ENCODE peak calls at places on chromosome 21, in four cellular contexts. N, L, E and I are unnamed samples.

GRCh38 chr21:16279658-16280581 is 550.1 kb downstream of the USP25 start:
- DNase-seq in N (peak), L (peak), E (no peak), I (no peak)

GRCh38 chr21:33816148-33816547 is 99.5 kb downstream of the ATP5PO start:
- DNase-seq in N (no peak), L (no peak), E (no peak), I (no peak)

GRCh38 chr21:37396855-37397254 is 30.3 kb downstream of the DYRK1A start:
- DNase-seq in N (no peak), L (no peak), E (no peak), I (no peak)

GRCh38 chr21:45836694-45837670 is 144.6 kb upstream of the COL6A1 start:
- DNase-seq in N (no peak), L (no peak), E (peak), I (peak)

GRCh38 chr21:16309250-16309971 is 579.6 kb downstream of the USP25 start:
- DNase-seq in N (no peak), L (no peak), E (no peak), I (no peak)

GRCh38 chr21:42765656-42766055 is 112.2 kb downstream of the PDE9A start:
- DNase-seq in N (no peak), L (no peak), E (no peak), I (no peak)

GRCh38 chr21:35814858-35815619 is 245.3 kb downstream of the SETD4 start:
- DNase-seq in N (no peak), L (no peak), E (no peak), I (no peak)

GRCh38 chr21:34890724-34891609 is 158.1 kb downstream of the RUNX1 start:
- DNase-seq in N (peak), L (no peak), E (no peak), I (peak)

GRCh38 chr21:21730524-21730923 is 732.3 kb downstream of the NCAM2 start:
- DNase-seq in N (no peak), L (no peak), E (no peak), I (no peak)

GRCh38 chr21:33587792-33588484 is 546 bp downstream of the DONSON start:
- DNase-seq in N (peak), L (peak), E (no peak), I (peak)

GRCh38 chr21:32423320-32423719 is 10.8 kb downstream of the EVA1C start:
- DNase-seq in N (peak), L (no peak), E (no peak), I (no peak)

GRCh38 chr21:44353200-44353970 is at the start of gene TRPM2:
- DNase-seq in N (no peak), L (peak), E (peak), I (peak)

GRCh38 chr21:36184561-36184960 is 27.9 kb downstream of the DOP1B start:
- DNase-seq in N (no peak), L (no peak), E (no peak), I (no peak)

GRCh38 chr21:28454978-28455600 is 537.6 kb downstream of the LTN1 start:
- DNase-seq in N (no peak), L (no peak), E (no peak), I (no peak)

GRCh38 chr21:34690793-34691175 is 22.0 kb downstream of the CLIC6 start:
- DNase-seq in N (no peak), L (no peak), E (no peak), I (no peak)

GRCh38 chr21:35974801-35975200 is 85.5 kb downstream of the SETD4 start:
- DNase-seq in N (peak), L (no peak), E (peak), I (no peak)

GRCh38 chr21:39481886-39482285 is 30.1 kb downstream of the SH3BGR start:
- DNase-seq in N (no peak), L (no peak), E (no peak), I (no peak)

GRCh38 chr21:15781986-15782385 is 52.2 kb downstream of the USP25 start:
- DNase-seq in N (no peak), L (no peak), E (no peak), I (no peak)

GRCh38 chr21:42646076-42646825 is 7.2 kb upstream of the PDE9A start:
- DNase-seq in N (peak), L (no peak), E (no peak), I (no peak)

GRCh38 chr21:15199414-15199813 is 134.6 kb upstream of the NRIP1 start:
- DNase-seq in N (no peak), L (peak), E (no peak), I (peak)

GRCh38 chr21:17925000-17925610 is 105.9 kb upstream of the C21orf91 start:
- DNase-seq in N (peak), L (peak), E (no peak), I (peak)

GRCh38 chr21:35326677-35327076 is 277.6 kb upstream of the RUNX1 start:
- DNase-seq in N (no peak), L (no peak), E (no peak), I (no peak)

GRCh38 chr21:34986561-34987533 is 62.3 kb downstream of the RUNX1 start:
- DNase-seq in N (peak), L (no peak), E (no peak), I (peak)